ENCODE peak calls at places on chromosomes 12 and 14, in eight cellular contexts. N is activated T-cell treated with anti-CD3 and anti-CD28 coated beads, Interleukin-2, amount 50 U/mL, for 72 hours; A is progenitor cell of endocrine pancreas; Y is heart left ventricle; J is NCI-H1694; T is NCI-H1105; R is NCI-H1092 treated with DMSO at 0.1 percent for 48 hours; W is WTC11. L is an unnamed sample.

GRCh38 chr14:58249611-58250010 is 5.0 kb downstream of the PSMA3 start:
- DNase-seq in N (no peak), A (no peak), Y (no peak), J (no peak), T (no peak), R (no peak), W (no peak), L (no peak)

GRCh38 chr12:89547116-89547515 is 21.3 kb upstream of the POC1B start:
- DNase-seq in N (no peak), A (no peak), Y (no peak), J (no peak), T (no peak), R (no peak), W (no peak), L (no peak)

GRCh38 chr12:107748472-107748871 is 12.5 kb downstream of the PRDM4 start:
- DNase-seq in N (no peak), A (no peak), Y (no peak), J (no peak), T (no peak), R (no peak), W (no peak), L (no peak)

GRCh38 chr14:57405562-57405961 is 15.2 kb downstream of the NAA30 start:
- DNase-seq in N (no peak), A (no peak), Y (no peak), J (no peak), T (no peak), R (no peak), W (no peak), L (no peak)

GRCh38 chr12:76470028-76470939 is 89.3 kb downstream of the OSBPL8 start:
- DNase-seq in N (no peak), A (no peak), Y (no peak), J (no peak), T (no peak), R (no peak), W (no peak), L (peak)

GRCh38 chr12:52023182-52023975 is 16.6 kb downstream of the TAMALIN start:
- DNase-seq in N (peak), A (peak), Y (peak), J (peak), T (peak), R (peak), W (peak), L (no peak)

GRCh38 chr12:57822392-57823130 is 4.0 kb upstream of the AVIL start:
- DNase-seq in N (no peak), A (no peak), Y (no peak), J (no peak), T (no peak), R (no peak), W (no peak), L (no peak)

GRCh38 chr14:27929823-27930347 is 836.7 kb upstream of the FOXG1 start:
- DNase-seq in N (no peak), A (no peak), Y (no peak), J (no peak), T (peak), R (peak), W (no peak), L (no peak)

GRCh38 chr12:95805864-95806669 is 15.5 kb upstream of the NTN4 start:
- DNase-seq in N (peak), A (no peak), Y (no peak), J (no peak), T (no peak), R (no peak), W (no peak), L (peak)

GRCh38 chr12:42958271-42958674 is 368.7 kb upstream of the PRICKLE1 start:
- DNase-seq in N (no peak), A (no peak), Y (no peak), J (no peak), T (no peak), R (no peak), W (no peak), L (peak)

GRCh38 chr12:74171478-74171909 is 366.1 kb upstream of the ATXN7L3B start:
- DNase-seq in N (no peak), A (no peak), Y (no peak), J (no peak), T (no peak), R (no peak), W (no peak), L (no peak)

GRCh38 chr14:93009471-93010117 is 86.6 kb downstream of the CHGA start:
- DNase-seq in N (no peak), A (no peak), Y (peak), J (no peak), T (no peak), R (no peak), W (no peak), L (no peak)

GRCh38 chr14:24634158-24634557 is at the start of gene GZMB:
- DNase-seq in N (peak), A (no peak), Y (no peak), J (no peak), T (no peak), R (no peak), W (no peak), L (no peak)

GRCh38 chr12:3470296-3470695 is 20.7 kb upstream of the PRMT8 start:
- DNase-seq in N (no peak), A (no peak), Y (no peak), J (no peak), T (no peak), R (no peak), W (no peak), L (no peak)

GRCh38 chr14:71137536-71138235 is 230.4 kb downstream of the PCNX1 start:
- DNase-seq in N (no peak), A (no peak), Y (no peak), J (no peak), T (no peak), R (no peak), W (no peak), L (no peak)

L was measured in renal cortical epithelial cell.